ENCODE peak calls at places on chromosomes 12 and 14, in five cellular contexts. F is hepatocyte, C is neuronal stem cell, L is right cardiac atrium, M is tibial nerve. Q is an unnamed sample. For H3K4me1, the result is how much of the 10 kb centered on the place peaks cover.

GRCh38 chr14:102739190-102739469 is 38.1 kb upstream of the TRAF3 start:
- DNase-seq in F (no peak), C (no peak), L (no peak), M (no peak), Q (no peak)

GRCh38 chr14:29216316-29216715 is 449.7 kb downstream of the FOXG1 start:
- DNase-seq in F (no peak), C (no peak), L (no peak), M (no peak), Q (no peak)

GRCh38 chr12:64714551-64714968 is 44.6 kb downstream of the GNS start:
- DNase-seq in F (no peak), C (no peak), L (no peak), M (no peak), Q (no peak)

GRCh38 chr12:54071942-54072341 is 18.3 kb downstream of the HOXC4 start:
- DNase-seq in F (no peak), C (no peak), L (no peak), M (no peak), Q (no peak)

GRCh38 chr14:70415788-70416187 is 1.1 kb downstream of the SYNJ2BP start:
- DNase-seq in F (no peak), C (no peak), L (no peak), M (no peak), Q (no peak)

GRCh38 chr12:39122562-39123204 is 217.3 kb upstream of the CPNE8 start:
- DNase-seq in F (no peak), C (no peak), L (no peak), M (no peak), Q (no peak)

GRCh38 chr12:84738481-84738972 is 174.1 kb downstream of the SLC6A15 start:
- DNase-seq in F (no peak), C (no peak), L (no peak), M (no peak), Q (no peak)

GRCh38 chr12:53096089-53096741 is 1.3 kb upstream of the IGFBP6 start:
- DNase-seq in F (no peak), C (no peak), L (peak), M (peak), Q (peak)

GRCh38 chr14:20468773-20469241 is 399 bp upstream of the PNP start:
- DNase-seq in F (peak), C (no peak), L (peak), M (no peak), Q (no peak)

GRCh38 chr14:20476795-20477194 is 7.6 kb downstream of the PNP start:
- DNase-seq in F (no peak), C (no peak), L (no peak), M (no peak), Q (no peak)

GRCh38 chr14:20469890-20470858 is 968 bp downstream of the PNP start:
- DNase-seq in F (peak), C (no peak), L (peak), M (no peak), Q (peak)

GRCh38 chr14:20469242-20469889 is at the start of gene PNP:
- DNase-seq in F (peak), C (peak), L (peak), M (peak), Q (peak)

DNA sequence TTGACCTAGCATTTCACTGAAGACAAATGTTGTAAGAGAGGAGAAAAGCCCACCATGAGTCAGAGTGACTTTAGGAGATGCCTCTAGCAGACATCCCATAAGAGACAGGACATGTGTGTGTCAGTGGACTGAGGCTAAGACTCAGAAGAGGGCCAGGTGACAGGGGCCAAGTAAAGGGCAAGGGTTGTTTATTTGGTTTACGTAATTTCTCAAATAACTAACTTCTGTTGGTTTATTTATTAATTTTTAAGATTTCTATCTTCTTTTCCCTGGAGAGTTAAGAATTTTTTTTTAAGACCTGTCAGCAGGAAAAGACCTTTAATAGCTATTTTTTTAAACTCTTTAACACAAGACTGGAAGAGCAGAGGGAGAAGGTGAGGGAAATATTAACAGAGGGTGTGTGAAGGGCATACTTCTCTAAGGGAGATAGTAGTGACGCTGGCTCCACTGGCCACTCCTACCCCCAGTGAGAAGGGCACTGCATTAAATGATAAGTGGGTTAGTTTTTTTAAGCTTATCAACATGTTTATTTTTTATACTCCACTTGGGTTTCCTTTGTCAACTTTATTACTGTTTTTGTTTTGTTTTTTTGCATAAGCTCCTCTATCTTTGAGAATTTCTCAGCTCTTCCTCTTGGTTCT is 3.5 kb downstream of the PNP start:
- DNase-seq in F (no peak), C (no peak), L (no peak), M (no peak), Q (no peak)
- H3K4me3 ChIP-seq in F (no peak), C (no peak), L (no peak), M (no peak), Q (no peak)

DNA sequence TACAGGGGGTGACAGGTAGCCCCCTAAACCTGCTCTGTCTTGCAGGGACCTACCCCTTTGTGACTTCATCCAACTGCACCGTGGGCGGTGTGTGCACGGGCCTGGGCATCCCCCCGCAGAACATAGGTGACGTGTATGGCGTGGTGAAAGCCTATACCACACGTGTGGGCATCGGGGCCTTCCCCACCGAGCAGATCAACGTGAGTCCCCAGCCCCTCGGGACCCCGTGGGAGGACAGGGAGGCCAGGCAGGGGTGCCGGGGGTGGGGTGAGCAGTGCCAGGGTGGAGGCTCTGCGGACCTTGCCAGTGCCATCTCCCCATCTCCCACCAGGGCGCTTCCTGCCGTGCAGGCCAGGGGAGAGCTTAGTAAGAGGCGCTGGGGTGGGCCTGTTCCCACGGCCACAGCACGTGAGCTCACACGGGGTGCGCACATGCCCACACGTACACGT is 11.1 kb upstream of the SIVA1 start:
- DNase-seq in F (no peak), C (no peak), L (peak), M (no peak), Q (no peak)
- H3K4me1 ChIP-seq in F (under half), C (under half), L (under half), M (under half), Q (under half)

DNA sequence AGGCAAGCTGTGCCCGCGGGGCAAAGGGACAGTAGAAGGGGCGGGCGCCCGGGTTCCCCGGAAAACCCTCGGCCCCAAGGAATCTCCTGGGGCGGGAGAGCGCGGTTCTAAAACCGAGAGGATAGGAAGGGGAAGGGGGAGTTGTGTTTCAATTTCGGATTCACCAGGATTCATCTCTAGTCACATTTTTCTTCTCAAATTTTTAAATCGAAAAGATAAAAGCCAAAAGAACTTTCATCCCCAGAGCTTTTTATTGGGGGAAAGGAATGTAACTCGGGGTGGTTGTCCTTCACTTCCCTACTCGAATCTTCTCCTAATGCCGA is 1.4 kb downstream of the BMP4 start:
- DNase-seq in F (no peak), C (no peak), L (no peak), M (no peak), Q (no peak)
- H3K4me3 ChIP-seq in F (peak), C (peak), L (peak), M (peak), Q (peak)

GRCh38 chr14:93017341-93017797 is 94.4 kb downstream of the CHGA start:
- DNase-seq in F (no peak), C (no peak), L (no peak), M (peak), Q (peak)

GRCh38 chr14:93017898-93018297 is 94.9 kb downstream of the CHGA start:
- DNase-seq in F (no peak), C (no peak), L (no peak), M (no peak), Q (no peak)

GRCh38 chr14:93015505-93015904 is 92.6 kb downstream of the CHGA start:
- DNase-seq in F (no peak), C (no peak), L (no peak), M (no peak), Q (no peak)

GRCh38 chr14:93015039-93015438 is 92.1 kb downstream of the CHGA start:
- DNase-seq in F (no peak), C (no peak), L (no peak), M (no peak), Q (no peak)

GRCh38 chr14:93016275-93016845 is 93.4 kb downstream of the CHGA start:
- DNase-seq in F (no peak), C (no peak), L (no peak), M (no peak), Q (no peak)
- H3K4me1 ChIP-seq in F (under half), C (under half), L (under half), M (half or more), Q (half or more)